ENCODE peak calls at places on chromosome X, in five cellular contexts. E is activated CD4-positive, alpha-beta memory T cell treated with anti-CD3 and anti-CD28 coated beads for 36 hours; S is AG08395; O is activated CD4-positive, alpha-beta T cell treated with anti-CD3 and anti-CD28 coated beads for 36 hours; H is COR-L47. N is an unnamed sample.

GRCh38 chrX:16120431-16120830 is 2.9 kb upstream of the GRPR start:
- DNase-seq in O (no peak), H (no peak), S (no peak), E (no peak), N (no peak)

GRCh38 chrX:40207626-40208025 is 109.9 kb upstream of the BCOR start:
- DNase-seq in E (peak), O (peak), S (peak), H (no peak), N (no peak)

GRCh38 chrX:154061801-154062200 is 35.7 kb downstream of the MECP2 start:
- DNase-seq in E (no peak), H (no peak), O (no peak), S (no peak), N (no peak)

GRCh38 chrX:3216581-3216980 is 129.9 kb downstream of the MXRA5 start:
- DNase-seq in S (peak), O (no peak), E (no peak), H (no peak), N (peak)

GRCh38 chrX:71609095-71609750 is 9.1 kb downstream of the CXCR3 start:
- DNase-seq in O (no peak), H (no peak), S (no peak), E (no peak), N (no peak)

GRCh38 chrX:35622601-35623000 is 175.5 kb upstream of the MAGEB16 start:
- DNase-seq in H (no peak), S (no peak), E (no peak), O (no peak), N (no peak)

GRCh38 chrX:134444681-134445080 is 15.3 kb upstream of the HPRT1 start:
- DNase-seq in O (no peak), E (no peak), H (no peak), S (no peak), N (no peak)

GRCh38 chrX:18026171-18026570 is 165.1 kb upstream of the RAI2 start:
- DNase-seq in E (no peak), O (no peak), H (no peak), S (no peak), N (no peak)

GRCh38 chrX:108165349-108166111 is 74.0 kb downstream of the ATG4A start:
- DNase-seq in E (no peak), O (no peak), H (peak), S (peak), N (peak)

GRCh38 chrX:2183193-2183725 is 317.5 kb downstream of the DHRSX start:
- DNase-seq in H (no peak), O (no peak), S (no peak), E (no peak), N (no peak)

GRCh38 chrX:16464369-16464768 is 185.6 kb upstream of the S100G start:
- DNase-seq in O (no peak), S (no peak), H (no peak), E (no peak), N (no peak)

GRCh38 chrX:103362504-103362903 is 6.2 kb downstream of the TCEAL9 start:
- DNase-seq in H (no peak), E (no peak), S (peak), O (no peak), N (no peak)

GRCh38 chrX:104482757-104483156 is 83.2 kb upstream of the IL1RAPL2 start:
- DNase-seq in H (no peak), O (no peak), S (no peak), E (no peak), N (peak)